ENCODE peak calls at places on chromosomes 12 and 14, in eight cellular contexts. F is stimulated activated CD8-positive, alpha-beta memory T cell treated with anti-CD3 and anti-CD28 coated beads, Interleukin-7, amount 100 ng/mL, for 4 hours; K is adipocyte; C is NCI-H1694 treated with DMSO at 0.1 percent for 48 hours; G is heart right ventricle; E is hypothalamus; I is activated T-helper 1 cell treated with Interleukin-2 at 50 U/mL for 16 hours; S is nephron progenitor cell. V is an unnamed sample.
A peak's percentile ranks its signal among the peaks of the same experiment; 100 is the strongest.

GRCh38 chr12:31008241-31008711 is 65.4 kb upstream of the DDX11 start:
- DNase-seq in F (no peak), K (no peak), C (peak; percentile 88), G (no peak), E (no peak), I (no peak), S (no peak), V (no peak)

GRCh38 chr12:23564454-23564853 is 385.0 kb downstream of the SOX5 start:
- DNase-seq in F (no peak), K (no peak), C (peak; percentile 100), G (no peak), E (no peak), I (no peak), S (no peak), V (no peak)

GRCh38 chr12:72203764-72204335 is 68.3 kb upstream of the TRHDE start:
- DNase-seq in F (no peak), K (no peak), C (no peak), G (no peak), E (no peak), I (no peak), S (no peak), V (no peak)

GRCh38 chr12:9331218-9331626 is 123.0 kb upstream of the PZP start:
- DNase-seq in F (peak; percentile 30), K (peak; percentile 77), C (peak; percentile 41), G (peak; percentile 34), E (peak; percentile 17), I (peak; percentile 50), S (peak; percentile 77), V (peak; percentile 82)

GRCh38 chr14:24439830-24440605 is 2.6 kb downstream of the SDR39U1 start:
- DNase-seq in F (no peak), K (no peak), C (no peak), G (peak; percentile 13), E (no peak), I (no peak), S (no peak), V (no peak)

GRCh38 chr14:90597961-90598360 is 201.1 kb downstream of the CALM1 start:
- DNase-seq in F (no peak), K (no peak), C (no peak), G (no peak), E (no peak), I (no peak), S (no peak), V (no peak)

GRCh38 chr12:47801904-47802246 is 17.8 kb downstream of the HDAC7 start:
- DNase-seq in F (no peak), K (no peak), C (no peak), G (no peak), E (no peak), I (no peak), S (no peak), V (no peak)

GRCh38 chr14:58665773-58666500 is 28.2 kb downstream of the DACT1 start:
- DNase-seq in F (no peak), K (no peak), C (no peak), G (no peak), E (no peak), I (no peak), S (no peak), V (no peak)

GRCh38 chr12:68899251-68899771 is 33.7 kb downstream of the CPM start:
- DNase-seq in F (no peak), K (peak; percentile 57), C (peak; percentile 88), G (peak; percentile 13), E (no peak), I (no peak), S (no peak), V (peak; percentile 88)

GRCh38 chr12:106135075-106135474 is 3.7 kb downstream of the NUAK1 start:
- DNase-seq in F (no peak), K (peak; percentile 65), C (no peak), G (no peak), E (no peak), I (no peak), S (no peak), V (no peak)